ENCODE peak calls at places on chromosome 3, in five cellular contexts. U is uterus, E is erythroblast, N is breast epithelium, G is spleen. W is an unnamed sample.

GRCh38 chr3:48408823-48409281 is 21.0 kb downstream of the PLXNB1 start:
- DNase-seq in N (peak), G (peak), E (no peak), U (no peak), W (no peak)

GRCh38 chr3:20747736-20748135 is 561.7 kb upstream of the SGO1 start:
- DNase-seq in E (no peak), U (no peak), G (no peak), N (no peak), W (no peak)

GRCh38 chr3:64900220-64900619 is 212.4 kb upstream of the ADAMTS9 start:
- DNase-seq in G (no peak), E (no peak), N (no peak), U (no peak), W (no peak)

GRCh38 chr3:18423401-18424212 is 1.5 kb downstream of the SATB1 start:
- DNase-seq in U (peak), N (no peak), E (peak), G (peak), W (no peak)

GRCh38 chr3:47892284-47892683 is 89.3 kb downstream of the DHX30 start:
- DNase-seq in U (no peak), E (no peak), G (no peak), N (no peak), W (no peak)

GRCh38 chr3:100399341-100400071 is 1.4 kb downstream of the TOMM70 start:
- DNase-seq in G (peak), N (no peak), U (no peak), E (peak), W (no peak)

GRCh38 chr3:146187334-146187950 is 26.5 kb upstream of the PLOD2 start:
- DNase-seq in G (no peak), N (no peak), U (peak), E (peak), W (no peak)

GRCh38 chr3:126100688-126101301 is 16.9 kb upstream of the SLC41A3 start:
- DNase-seq in E (no peak), U (no peak), G (no peak), N (no peak), W (no peak)

GRCh38 chr3:168984872-168985271 is 678.6 kb downstream of the MECOM start:
- DNase-seq in E (no peak), U (no peak), G (no peak), N (no peak), W (no peak)

DNA sequence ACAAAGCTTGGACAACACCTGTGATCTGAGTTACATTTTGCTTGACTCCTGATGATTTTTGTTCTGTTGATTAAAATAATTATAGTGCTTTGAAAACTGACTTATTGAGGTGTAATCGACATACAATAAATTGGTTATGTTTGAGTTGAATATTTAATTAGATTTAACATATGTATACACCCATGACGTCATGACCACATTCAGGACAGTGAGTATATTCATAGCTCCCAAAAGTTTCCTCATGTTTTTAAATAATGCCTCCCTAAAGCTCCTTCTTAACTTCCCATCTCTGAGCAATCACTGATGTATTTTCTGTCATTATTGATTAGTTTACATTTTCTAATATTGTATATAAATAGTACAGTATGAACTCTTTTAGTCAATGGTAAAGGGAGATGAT is 801.2 kb downstream of the PDCD6IP start:
- DNase-seq in N (no peak), U (no peak), E (no peak), G (no peak), W (no peak)
- TF ChIP-seq POLR2A in N (no peak), U (no peak), E (no peak), G (no peak), W (no peak)

DNA sequence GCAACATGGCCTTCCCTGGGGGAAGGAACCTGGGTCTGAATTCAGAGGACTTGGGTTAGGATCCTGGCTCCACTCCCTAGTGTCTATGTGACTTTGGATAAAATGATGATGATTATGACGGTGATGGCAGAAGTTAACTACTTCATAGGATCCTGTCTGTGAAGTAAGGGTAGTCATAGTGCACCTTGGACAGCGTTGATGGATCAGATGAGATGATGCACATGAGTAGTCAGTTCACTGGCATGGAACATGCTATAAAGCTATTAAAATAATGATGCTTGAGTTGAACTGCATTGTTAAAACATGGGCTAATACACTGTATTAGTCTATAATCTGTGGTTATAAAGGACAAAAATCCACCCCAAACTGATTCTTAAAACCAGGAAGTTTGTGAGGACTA is 62.0 kb downstream of the EEFSEC start:
- DNase-seq in U (no peak), E (no peak), G (no peak), N (no peak), W (no peak)
- TF ChIP-seq POLR2A in U (no peak), E (no peak), G (no peak), N (no peak), W (no peak)

GRCh38 chr3:53658613-53659193 is 164.3 kb downstream of the CACNA1D start:
- DNase-seq in G (no peak), E (no peak), N (no peak), U (no peak), W (no peak)

GRCh38 chr3:53665606-53666005 is 171.2 kb downstream of the CACNA1D start:
- DNase-seq in U (no peak), N (no peak), G (no peak), E (no peak), W (no peak)

GRCh38 chr3:53666026-53666425 is 171.6 kb downstream of the CACNA1D start:
- DNase-seq in N (no peak), G (no peak), U (no peak), E (no peak), W (no peak)

DNA sequence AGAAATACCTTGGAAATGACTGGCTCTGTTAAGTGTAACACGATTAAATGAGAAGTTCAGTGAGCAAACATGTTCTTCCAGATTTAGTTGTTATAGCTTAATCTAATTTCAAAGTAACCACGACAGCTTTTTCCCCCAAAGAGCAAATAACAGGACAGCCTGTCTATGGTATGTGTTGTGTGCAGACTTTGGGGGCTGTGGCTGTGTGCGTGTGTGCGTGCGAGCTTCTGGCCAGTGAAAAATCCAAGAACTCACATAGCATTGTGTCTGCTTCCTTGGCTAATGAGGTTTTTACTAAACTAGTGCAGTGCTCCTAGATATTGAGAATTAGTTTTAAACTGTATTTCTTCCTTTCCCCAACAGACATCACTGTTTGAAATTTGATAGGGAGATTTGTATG is 167.1 kb downstream of the CACNA1D start:
- DNase-seq in N (no peak), E (no peak), U (no peak), G (no peak), W (no peak)
- TF ChIP-seq POLR2A in N (no peak), E (no peak), U (no peak), G (no peak), W (no peak)

GRCh38 chr3:36401056-36401455 is 20.8 kb downstream of the STAC start:
- DNase-seq in E (no peak), N (no peak), G (no peak), U (no peak), W (no peak)

GRCh38 chr3:36399933-36400332 is 19.6 kb downstream of the STAC start:
- DNase-seq in E (no peak), G (no peak), U (no peak), N (no peak), W (no peak)

GRCh38 chr3:36405193-36405592 is 24.9 kb downstream of the STAC start:
- DNase-seq in G (no peak), E (no peak), N (no peak), U (no peak), W (no peak)

GRCh38 chr3:36408146-36408545 is 27.8 kb downstream of the STAC start:
- DNase-seq in G (no peak), N (no peak), E (no peak), U (no peak), W (no peak)

GRCh38 chr3:36403661-36404060 is 23.4 kb downstream of the STAC start:
- DNase-seq in N (no peak), E (no peak), G (no peak), U (no peak), W (no peak)
- TF ChIP-seq POLR2A in N (no peak), E (no peak), G (no peak), U (no peak), W (no peak)

GRCh38 chr3:149010504-149010951 is 19.2 kb downstream of the GYG1 start:
- DNase-seq in E (no peak), G (no peak), N (no peak), U (no peak), W (no peak)
- TF ChIP-seq POLR2A in E (no peak), G (no peak), N (no peak), U (no peak), W (no peak)

GRCh38 chr3:141489184-141489583 is 2.4 kb downstream of the RASA2 start:
- DNase-seq in E (peak), N (no peak), U (no peak), G (no peak), W (no peak)

GRCh38 chr3:141486735-141487418 is at the start of gene RASA2:
- DNase-seq in N (peak), U (peak), E (peak), G (peak), W (peak)

GRCh38 chr3:141485578-141486415 is 1.0 kb upstream of the RASA2 start:
- DNase-seq in E (peak), N (no peak), G (peak), U (no peak), W (peak)

GRCh38 chr3:141486416-141486734 is 452 bp upstream of the RASA2 start:
- DNase-seq in G (peak), N (no peak), E (no peak), U (no peak), W (peak)

DNA sequence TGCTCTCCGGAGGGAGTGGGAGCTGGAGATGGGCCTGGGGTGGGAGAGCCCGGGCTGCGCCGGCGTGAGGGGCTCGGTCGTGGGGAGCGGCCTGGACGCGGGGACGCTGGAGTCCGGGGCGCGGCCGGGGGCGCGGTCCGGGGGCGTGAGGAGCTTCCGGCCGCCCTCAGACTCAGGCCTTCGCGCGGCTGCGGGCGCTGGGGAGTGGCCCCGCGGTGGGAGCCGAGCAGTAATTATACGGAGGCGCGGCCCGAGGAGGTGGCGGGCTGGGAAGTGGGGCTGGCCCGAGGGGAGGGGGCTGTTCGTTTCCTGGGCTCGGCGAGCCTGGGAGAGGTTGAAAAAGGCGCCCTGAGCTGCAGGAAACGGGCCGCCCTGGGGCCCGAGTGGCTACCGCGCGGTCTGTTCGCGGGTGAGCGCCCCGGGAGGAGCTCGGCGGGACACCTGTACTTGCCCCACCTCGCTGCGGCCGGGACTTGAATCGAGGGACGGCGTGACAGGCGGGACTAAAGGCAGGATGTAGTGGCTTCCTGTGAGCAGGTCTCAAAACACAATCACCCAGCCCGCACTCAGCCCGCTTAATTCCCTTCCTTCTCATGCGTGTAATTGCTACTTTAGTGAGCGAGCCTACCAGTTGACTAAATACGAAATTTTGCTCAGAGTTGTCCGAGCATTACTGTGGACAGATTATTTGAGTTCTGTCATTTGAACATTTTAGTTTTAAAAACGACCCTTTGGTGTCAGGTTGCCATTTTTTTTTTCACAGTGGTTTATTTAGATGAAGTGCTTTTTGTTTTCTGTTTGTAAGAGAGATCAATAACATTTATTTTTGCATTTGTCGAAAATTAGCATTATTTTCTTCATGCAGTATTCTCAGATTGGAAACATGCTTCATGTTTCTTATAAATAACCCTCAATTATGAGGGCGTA is 855 bp downstream of the RASA2 start:
- DNase-seq in U (peak), E (peak), G (peak), N (peak), W (peak)
- TF ChIP-seq POLR2A in U (peak), E (no peak), G (peak), N (peak), W (no peak)

DNA sequence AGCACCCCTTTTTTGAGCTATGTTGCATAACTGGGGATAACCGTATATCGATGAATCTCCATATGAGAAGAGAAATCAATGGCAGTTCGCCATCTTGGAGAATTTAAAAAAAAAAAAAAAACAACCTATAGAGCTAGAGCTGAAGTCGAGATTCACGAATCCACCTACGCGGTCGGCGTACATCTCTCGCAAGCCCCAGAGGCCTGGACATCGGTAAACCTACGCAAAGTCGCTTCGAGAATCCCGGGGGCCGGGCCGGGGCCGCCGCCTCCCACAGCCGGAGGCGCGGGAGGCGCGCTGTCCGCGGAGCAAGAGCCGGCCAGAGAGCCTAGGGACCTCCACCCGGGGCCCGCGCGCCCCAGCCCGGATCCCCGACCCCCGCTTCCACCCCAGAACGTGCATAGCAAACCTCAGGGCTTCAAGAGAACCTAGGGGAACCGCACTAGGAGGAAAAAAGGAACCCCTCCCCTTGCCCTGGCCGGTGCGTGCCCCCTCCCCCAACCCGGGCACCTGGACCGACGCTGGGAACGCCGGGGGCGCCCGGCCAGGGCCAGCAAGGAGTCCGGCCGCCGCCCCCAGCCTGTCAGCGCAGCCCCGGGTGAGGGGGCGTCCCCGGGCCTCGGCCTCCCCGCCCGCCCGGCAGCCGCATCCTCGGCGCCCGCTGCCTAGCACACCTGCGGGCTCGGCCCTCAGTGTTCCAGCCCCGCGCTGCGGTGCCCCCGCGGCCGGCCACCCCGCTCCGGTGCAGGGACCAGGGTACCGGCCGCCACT is 565 bp downstream of the PFN2 start:
- DNase-seq in G (peak), U (peak), N (peak), E (peak), W (peak)
- TF ChIP-seq POLR2A in G (no peak), U (no peak), N (no peak), E (no peak), W (no peak)

GRCh38 chr3:184362668-184363540 is 1.4 kb downstream of the POLR2H start:
- DNase-seq in E (peak), N (peak), G (peak), U (peak), W (peak)
- TF ChIP-seq POLR2A in E (peak), N (peak), G (peak), U (peak), W (peak)

DNA sequence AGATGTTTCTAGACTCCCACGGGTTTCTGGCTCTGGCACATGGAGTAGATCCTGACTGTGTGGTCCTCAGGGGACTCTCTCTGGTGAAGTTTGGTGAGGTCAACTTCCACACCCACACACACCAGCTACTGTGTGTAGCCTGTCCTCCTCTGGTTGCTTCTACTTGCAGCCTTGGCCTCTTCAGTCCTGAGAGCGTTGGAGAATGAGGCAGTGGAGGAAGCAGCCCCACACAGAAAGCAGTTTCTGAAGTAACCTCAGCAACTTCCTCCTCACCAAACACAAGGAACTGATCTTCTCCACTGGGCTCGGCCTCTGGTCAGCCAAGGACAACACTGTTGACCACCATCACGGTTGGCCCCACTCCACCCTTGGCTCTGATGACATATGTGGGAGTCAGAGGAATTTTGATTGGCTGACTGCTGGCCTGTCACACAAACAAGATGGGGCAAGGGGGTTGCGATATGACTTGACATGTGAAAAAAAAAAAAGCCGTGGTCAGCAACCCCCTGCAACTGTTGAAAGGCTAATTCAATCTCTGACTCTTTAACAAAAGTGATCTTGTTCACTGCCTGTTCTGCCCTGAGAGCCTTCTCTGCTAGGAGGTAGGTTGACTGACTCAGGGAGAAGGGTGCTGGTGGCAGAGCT is 19.6 kb downstream of the CD86 start:
- DNase-seq in N (no peak), E (no peak), U (no peak), G (peak), W (no peak)
- TF ChIP-seq POLR2A in N (no peak), E (no peak), U (no peak), G (no peak), W (no peak)

GRCh38 chr3:187368765-187369450 is 723 bp downstream of the RTP4 start:
- DNase-seq in U (no peak), E (no peak), G (no peak), N (no peak), W (no peak)
- TF ChIP-seq POLR2A in U (no peak), E (no peak), G (no peak), N (no peak), W (no peak)

W was measured in H54.